ENCODE peak calls at places on chromosomes 16 and 17, in six cellular contexts. F is cardiac fibroblast; V is IMR-90; P is activated naive CD4-positive, alpha-beta T cell treated with anti-CD3 and anti-CD28 coated beads, Interleukin-2, amount 50 U/mL, for 16 hours; J is CD14-positive monocyte; U is AG08395. T is an unnamed sample.

GRCh38 chr17:17732892-17733670 is 51.8 kb downstream of the RAI1 start:
- DNase-seq in F (peak; percentile 65), V (peak; percentile 81), P (no peak), J (no peak), U (peak; percentile 85), T (peak; percentile 72)

GRCh38 chr16:27364493-27365141 is 37.4 kb upstream of the IL21R start:
- DNase-seq in F (no peak), V (no peak), P (peak; percentile 30), J (no peak), U (no peak), T (no peak)

GRCh38 chr17:47810200-47810821 is 11.3 kb downstream of the OSBPL7 start:
- DNase-seq in F (peak; percentile 89), V (peak; percentile 87), P (no peak), J (no peak), U (peak; percentile 91), T (peak; percentile 89)

GRCh38 chr16:51549836-51550235 is 398.8 kb upstream of the SALL1 start:
- DNase-seq in F (peak; percentile 22), V (peak; percentile 62), P (no peak), J (no peak), U (peak; percentile 21), T (no peak)

GRCh38 chr16:53131363-53132071 is 76.7 kb downstream of the CHD9 start:
- DNase-seq in F (peak; percentile 39), V (peak; percentile 31), P (peak; percentile 60), J (peak; percentile 78), U (peak; percentile 64), T (peak; percentile 78)

GRCh38 chr16:69563605-69564580 is 1.9 kb upstream of the NFAT5 start:
- DNase-seq in F (no peak), V (peak; percentile 65), P (peak; percentile 57), J (peak; percentile 68), U (no peak), T (no peak)

GRCh38 chr16:28211758-28212531 is at the start of gene XPO6:
- DNase-seq in F (peak; percentile 97), V (peak; percentile 89), P (peak; percentile 98), J (peak; percentile 96), U (peak; percentile 97), T (peak; percentile 99)

GRCh38 chr16:10571354-10571753 is 9.0 kb downstream of the EMP2 start:
- DNase-seq in F (no peak), V (no peak), P (no peak), J (no peak), U (no peak), T (no peak)

GRCh38 chr17:59763861-59764260 is 56.4 kb downstream of the VMP1 start:
- DNase-seq in F (peak; percentile 73), V (peak; percentile 95), P (no peak), J (no peak), U (peak; percentile 41), T (peak; percentile 58)

GRCh38 chr17:39618956-39619785 is 7.6 kb upstream of the PPP1R1B start:
- DNase-seq in F (no peak), V (no peak), P (no peak), J (no peak), U (no peak), T (no peak)

GRCh38 chr17:77728022-77728671 is 230.4 kb upstream of the TNRC6C start:
- DNase-seq in F (no peak), V (no peak), P (no peak), J (no peak), U (no peak), T (peak; percentile 36)

GRCh38 chr16:57192720-57193486 is 6.8 kb downstream of the RSPRY1 start:
- DNase-seq in F (peak; percentile 33), V (peak; percentile 69), P (no peak), J (no peak), U (peak; percentile 7), T (no peak)

GRCh38 chr16:84088695-84089395 is 27.9 kb downstream of the MBTPS1 start:
- DNase-seq in F (no peak), V (no peak), P (peak; percentile 60), J (no peak), U (no peak), T (no peak)

GRCh38 chr17:79520893-79521210 is 90.0 kb downstream of the RBFOX3 start:
- DNase-seq in F (no peak), V (no peak), P (no peak), J (no peak), U (no peak), T (no peak)

GRCh38 chr17:77160877-77161530 is 20.2 kb downstream of the SEC14L1 start:
- DNase-seq in F (no peak), V (no peak), P (no peak), J (no peak), U (no peak), T (no peak)

GRCh38 chr16:822174-822908 is 21.8 kb upstream of the GNG13 start:
- DNase-seq in F (no peak), V (no peak), P (no peak), J (no peak), U (no peak), T (no peak)

GRCh38 chr17:77491921-77492445 is 351.2 kb downstream of the SEC14L1 start:
- DNase-seq in F (no peak), V (no peak), P (peak; percentile 20), J (peak; percentile 39), U (no peak), T (no peak)

GRCh38 chr16:12323007-12323699 is 346.6 kb downstream of the SNX29 start:
- DNase-seq in F (no peak), V (no peak), P (no peak), J (no peak), U (no peak), T (no peak)

GRCh38 chr17:43018008-43018853 is 4.0 kb downstream of the VAT1 start:
- DNase-seq in F (peak; percentile 44), V (no peak), P (no peak), J (peak; percentile 81), U (no peak), T (no peak)

GRCh38 chr16:85780281-85780680 is 19.1 kb downstream of the EMC8 start:
- DNase-seq in F (no peak), V (no peak), P (no peak), J (no peak), U (no peak), T (no peak)

GRCh38 chr17:61218438-61218837 is 181.2 kb upstream of the TBX2 start:
- DNase-seq in F (peak; percentile 47), V (peak; percentile 86), P (no peak), J (no peak), U (peak; percentile 64), T (peak; percentile 44)

GRCh38 chr17:56949595-56949994 is 11.3 kb downstream of the COIL start:
- DNase-seq in F (no peak), V (no peak), P (no peak), J (no peak), U (no peak), T (no peak)

GRCh38 chr16:87435399-87436224 is 43.5 kb downstream of the MAP1LC3B start:
- DNase-seq in F (peak; percentile 63), V (peak; percentile 97), P (no peak), J (no peak), U (peak; percentile 36), T (peak; percentile 29)

GRCh38 chr17:81436294-81436849 is 41.1 kb downstream of the BAHCC1 start:
- DNase-seq in F (peak; percentile 46), V (no peak), P (no peak), J (no peak), U (peak; percentile 29), T (no peak)

GRCh38 chr17:65349916-65350315 is 211.5 kb downstream of the AXIN2 start:
- DNase-seq in F (no peak), V (no peak), P (no peak), J (no peak), U (no peak), T (no peak)

GRCh38 chr16:29745853-29746345 is at the start of gene C16orf54:
- DNase-seq in F (no peak), V (no peak), P (peak; percentile 62), J (peak; percentile 99), U (no peak), T (no peak)

GRCh38 chr17:78133971-78134898 is 3.7 kb downstream of the TMC8 start:
- DNase-seq in F (peak; percentile 38), V (peak; percentile 12), P (peak; percentile 72), J (peak; percentile 44), U (no peak), T (no peak)

GRCh38 chr16:1745900-1746692 is 25.2 kb downstream of the NME3 start:
- DNase-seq in F (peak; percentile 65), V (peak; percentile 53), P (no peak), J (no peak), U (no peak), T (no peak)

GRCh38 chr17:76543482-76544122 is 3.8 kb downstream of the PRCD start:
- DNase-seq in F (no peak), V (no peak), P (no peak), J (no peak), U (no peak), T (no peak)

GRCh38 chr17:27674335-27674734 is 43.3 kb downstream of the LGALS9 start:
- DNase-seq in F (no peak), V (no peak), P (no peak), J (no peak), U (no peak), T (no peak)

GRCh38 chr17:41171881-41172280 is 3.9 kb upstream of the KRTAP4-3 start:
- DNase-seq in F (no peak), V (peak; percentile 23), P (no peak), J (no peak), U (no peak), T (peak; percentile 35)

GRCh38 chr17:44501866-44502265 is 1.3 kb downstream of the GPATCH8 start:
- DNase-seq in F (peak; percentile 27), V (peak; percentile 26), P (no peak), J (no peak), U (no peak), T (no peak)

GRCh38 chr16:53156516-53156915 is 101.7 kb downstream of the CHD9 start:
- DNase-seq in F (no peak), V (peak; percentile 45), P (no peak), J (no peak), U (peak; percentile 42), T (peak; percentile 33)

GRCh38 chr16:82092711-82093110 is 57.7 kb downstream of the HSD17B2 start:
- DNase-seq in F (no peak), V (peak; percentile 4), P (no peak), J (no peak), U (peak; percentile 40), T (peak; percentile 24)

GRCh38 chr17:6095501-6095900 is 25.3 kb downstream of the WSCD1 start:
- DNase-seq in F (no peak), V (no peak), P (no peak), J (no peak), U (no peak), T (no peak)

GRCh38 chr16:74623214-74623842 is 16.4 kb upstream of the GLG1 start:
- DNase-seq in F (peak; percentile 68), V (peak; percentile 68), P (no peak), J (no peak), U (peak; percentile 68), T (peak; percentile 68)

GRCh38 chr17:35766903-35767510 is 6.3 kb downstream of the C17orf50 start:
- DNase-seq in F (peak; percentile 68), V (peak; percentile 43), P (peak; percentile 45), J (no peak), U (peak; percentile 74), T (peak; percentile 83)

T was measured in GM03348.